ENCODE peak calls at places on chromosomes 11 and 22, in four cellular contexts. L, U, V and W are unnamed samples.

GRCh38 chr22:39423976-39424375 is 24.4 kb downstream of the TAB1 start:
- DNase-seq in U (no peak), V (no peak), L (no peak), W (no peak)

GRCh38 chr11:75743711-75744563 is 24.6 kb upstream of the DGAT2 start:
- DNase-seq in U (no peak), L (no peak), V (no peak), W (no peak)

GRCh38 chr22:38126928-38127668 is 16.6 kb upstream of the BAIAP2L2 start:
- DNase-seq in L (no peak), V (no peak), U (no peak), W (no peak)

GRCh38 chr11:43419460-43419859 is 60.7 kb downstream of the TTC17 start:
- DNase-seq in U (no peak), V (peak; percentile 70), L (no peak), W (no peak)

GRCh38 chr11:11494348-11494747 is 127.5 kb downstream of the GALNT18 start:
- DNase-seq in V (no peak), U (no peak), L (no peak), W (no peak)

GRCh38 chr22:30025187-30025586 is 55.1 kb upstream of the HORMAD2 start:
- DNase-seq in L (no peak), U (no peak), V (no peak), W (no peak)

GRCh38 chr22:17268501-17269223 is 49.4 kb upstream of the ADA2 start:
- DNase-seq in L (no peak), U (no peak), V (no peak), W (no peak)

GRCh38 chr11:134440851-134441645 is 29.0 kb upstream of the B3GAT1 start:
- DNase-seq in L (no peak), U (no peak), V (no peak), W (no peak)

GRCh38 chr11:73215191-73216134 is 2.6 kb upstream of the P2RY2 start:
- DNase-seq in V (no peak), L (no peak), U (no peak), W (no peak)

GRCh38 chr11:35376613-35377012 is 42.7 kb downstream of the SLC1A2 start:
- DNase-seq in U (no peak), V (no peak), L (no peak), W (no peak)

GRCh38 chr22:25563757-25564319 is 637 bp upstream of the GRK3 start:
- DNase-seq in U (no peak), L (peak; percentile 37), V (no peak), W (no peak)

GRCh38 chr11:4569075-4569474 is 12.5 kb upstream of the OR52I2 start:
- DNase-seq in L (no peak), U (no peak), V (no peak), W (no peak)

GRCh38 chr11:118895093-118896039 is 11.7 kb downstream of the CXCR5 start:
- DNase-seq in L (peak; percentile 62), V (no peak), U (no peak), W (no peak)

GRCh38 chr11:76339217-76339616 is 41.7 kb downstream of the THAP12 start:
- DNase-seq in L (no peak), V (peak; percentile 47), U (peak; percentile 91), W (no peak)

GRCh38 chr11:21909145-21909544 is 283.7 kb upstream of the ANO5 start:
- DNase-seq in L (no peak), V (no peak), U (no peak), W (no peak)

GRCh38 chr11:109641549-109641948 is 219.6 kb downstream of the C11orf87 start:
- DNase-seq in U (no peak), L (no peak), V (peak; percentile 55), W (peak; percentile 29)

GRCh38 chr22:43861529-43861928 is 784 bp downstream of the SULT4A1 start:
- DNase-seq in V (peak; percentile 3), U (no peak), L (no peak), W (no peak)

GRCh38 chr11:64553554-64554201 is 37.3 kb upstream of the SLC22A12 start:
- DNase-seq in U (peak; percentile 80), L (peak; percentile 62), V (peak; percentile 66), W (peak; percentile 58)

GRCh38 chr11:47514825-47515647 is 37.9 kb downstream of the CELF1 start:
- DNase-seq in L (no peak), V (peak; percentile 88), U (no peak), W (no peak)

GRCh38 chr11:133078591-133079179 is 453.6 kb downstream of the OPCML start:
- DNase-seq in L (no peak), U (no peak), V (peak; percentile 48), W (peak; percentile 35)

GRCh38 chr22:30036656-30037055 is 43.6 kb upstream of the HORMAD2 start:
- DNase-seq in L (no peak), U (no peak), V (peak; percentile 40), W (no peak)

GRCh38 chr11:121614661-121615240 is 162.0 kb upstream of the SORL1-AS1 start:
- DNase-seq in L (no peak), V (no peak), U (no peak), W (no peak)

GRCh38 chr11:9527481-9528140 is 45.9 kb upstream of the WEE1 start:
- DNase-seq in U (no peak), V (peak; percentile 87), L (no peak), W (no peak)

GRCh38 chr11:103633037-103633788 is 403.2 kb upstream of the DDI1 start:
- DNase-seq in U (no peak), V (peak; percentile 41), L (no peak), W (no peak)

GRCh38 chr11:17979770-17980371 is 33.0 kb downstream of the SERGEF start:
- DNase-seq in L (no peak), U (no peak), V (peak; percentile 23), W (peak; percentile 22)

GRCh38 chr11:128390246-128390645 is 197.1 kb downstream of the ETS1 start:
- DNase-seq in U (no peak), V (no peak), L (no peak), W (no peak)

GRCh38 chr11:34916810-34917780 is 677 bp downstream of the PDHX start:
- DNase-seq in L (no peak), V (peak; percentile 27), U (no peak), W (no peak)

GRCh38 chr11:9850224-9850895 is 186.5 kb downstream of the SWAP70 start:
- DNase-seq in V (peak; percentile 55), U (no peak), L (no peak), W (no peak)

GRCh38 chr11:78790784-78791183 is 216.1 kb upstream of the NARS2 start:
- DNase-seq in U (no peak), V (no peak), L (no peak), W (no peak)

GRCh38 chr11:78788533-78788932 is 213.9 kb upstream of the NARS2 start:
- DNase-seq in U (no peak), L (no peak), V (no peak), W (no peak)

GRCh38 chr11:78791254-78791653 is 216.6 kb upstream of the NARS2 start:
- DNase-seq in L (no peak), V (peak; percentile 48), U (no peak), W (no peak)

GRCh38 chr11:78787696-78788095 is 213.0 kb upstream of the NARS2 start:
- DNase-seq in L (no peak), U (no peak), V (no peak), W (no peak)

DNA sequence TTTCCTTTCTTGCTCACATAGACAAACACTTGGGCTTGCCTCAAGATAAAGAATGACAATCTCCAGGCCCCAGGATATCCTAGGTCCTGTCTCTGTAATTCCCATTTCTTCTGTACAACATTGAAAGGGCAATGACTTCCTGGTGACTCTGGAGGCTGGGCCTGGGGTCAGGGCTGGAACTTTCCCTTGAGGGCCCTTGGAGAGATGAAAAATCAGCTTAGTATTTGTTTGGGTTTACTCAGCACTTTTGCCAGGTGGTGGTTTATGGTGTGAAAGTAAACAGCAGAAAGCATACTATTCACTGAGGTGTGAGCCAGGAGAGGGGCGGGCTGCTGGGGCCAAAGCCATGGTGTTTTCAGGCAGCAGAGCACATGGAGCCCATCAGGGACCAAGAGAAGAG is 214.7 kb upstream of the NARS2 start:
- DNase-seq in U (no peak), L (no peak), V (no peak), W (no peak)
- TF ChIP-seq CTCF in U (no peak), L (no peak), V (no peak), W (no peak)

DNA sequence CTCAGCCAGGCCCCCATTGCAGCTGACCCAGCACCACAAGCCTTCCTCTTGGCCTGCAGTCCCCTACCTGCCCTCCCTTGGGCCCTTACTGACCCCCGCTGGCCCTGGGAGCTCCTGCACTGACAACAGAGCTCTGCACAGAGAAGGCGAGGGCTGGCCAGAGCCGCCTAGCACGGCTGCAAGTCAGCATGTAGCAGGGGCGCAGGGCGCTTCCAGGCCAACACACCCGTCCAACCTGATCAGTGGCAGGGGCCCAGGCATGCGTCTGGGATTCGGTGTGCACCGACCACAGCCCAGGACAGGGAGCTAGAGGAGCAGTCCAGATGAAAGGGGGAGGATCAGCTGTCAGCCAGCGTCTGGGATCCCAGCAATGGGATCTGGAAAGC is 7.6 kb downstream of the WNT7B start:
- DNase-seq in L (no peak), V (no peak), U (no peak), W (no peak)
- TF ChIP-seq CTCF in L (no peak), V (peak; percentile 19), U (no peak), W (peak; percentile 37)

DNA sequence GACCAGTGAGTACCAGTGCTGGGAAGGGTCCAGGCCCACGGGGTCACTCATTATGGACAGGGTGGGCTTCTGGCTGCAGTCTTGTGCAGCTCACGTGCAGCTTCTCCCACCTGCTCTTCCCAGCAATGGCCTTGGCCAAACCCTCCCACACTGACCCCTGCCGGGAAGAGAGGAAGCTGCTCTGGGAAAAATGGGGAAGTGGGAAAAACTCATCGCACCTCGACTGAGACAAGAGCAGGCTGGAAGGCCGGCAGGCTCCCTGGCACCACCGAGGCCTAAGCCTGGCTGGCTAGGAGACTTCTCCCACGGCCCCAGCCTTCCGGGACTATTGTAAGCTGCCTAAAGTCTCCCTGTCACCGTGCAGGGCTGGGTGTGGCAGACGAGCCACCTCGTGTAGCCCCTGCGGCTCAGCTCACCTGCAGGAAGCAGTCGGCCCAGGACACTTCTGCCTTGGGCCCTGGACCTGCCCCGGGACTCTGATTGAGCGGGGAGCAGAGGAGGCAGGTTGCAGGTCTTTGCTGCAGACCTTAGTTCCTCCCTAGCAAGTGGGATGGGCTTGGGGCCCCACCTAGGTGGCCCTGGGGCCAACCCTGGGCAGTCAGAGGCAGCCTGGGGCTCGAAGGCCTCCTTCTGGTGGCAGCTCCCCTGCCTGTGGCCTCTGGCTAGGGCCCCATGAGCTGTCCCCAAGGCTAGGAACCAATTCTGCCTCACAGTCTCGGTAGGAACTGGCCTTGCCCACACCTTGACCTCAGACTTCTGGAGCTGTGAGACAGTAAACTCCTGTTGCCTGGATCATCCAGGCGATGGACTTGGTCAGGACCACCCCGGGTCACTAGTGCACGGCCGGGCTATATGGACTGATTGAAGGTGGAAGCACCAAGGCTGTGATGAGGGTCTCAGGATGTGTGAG is 23.1 kb downstream of the MRGPRG start:
- DNase-seq in U (peak; percentile 63), L (no peak), V (peak; percentile 20), W (no peak)
- TF ChIP-seq CTCF in U (peak; percentile 40), L (no peak), V (peak; percentile 54), W (peak; percentile 34)

DNA sequence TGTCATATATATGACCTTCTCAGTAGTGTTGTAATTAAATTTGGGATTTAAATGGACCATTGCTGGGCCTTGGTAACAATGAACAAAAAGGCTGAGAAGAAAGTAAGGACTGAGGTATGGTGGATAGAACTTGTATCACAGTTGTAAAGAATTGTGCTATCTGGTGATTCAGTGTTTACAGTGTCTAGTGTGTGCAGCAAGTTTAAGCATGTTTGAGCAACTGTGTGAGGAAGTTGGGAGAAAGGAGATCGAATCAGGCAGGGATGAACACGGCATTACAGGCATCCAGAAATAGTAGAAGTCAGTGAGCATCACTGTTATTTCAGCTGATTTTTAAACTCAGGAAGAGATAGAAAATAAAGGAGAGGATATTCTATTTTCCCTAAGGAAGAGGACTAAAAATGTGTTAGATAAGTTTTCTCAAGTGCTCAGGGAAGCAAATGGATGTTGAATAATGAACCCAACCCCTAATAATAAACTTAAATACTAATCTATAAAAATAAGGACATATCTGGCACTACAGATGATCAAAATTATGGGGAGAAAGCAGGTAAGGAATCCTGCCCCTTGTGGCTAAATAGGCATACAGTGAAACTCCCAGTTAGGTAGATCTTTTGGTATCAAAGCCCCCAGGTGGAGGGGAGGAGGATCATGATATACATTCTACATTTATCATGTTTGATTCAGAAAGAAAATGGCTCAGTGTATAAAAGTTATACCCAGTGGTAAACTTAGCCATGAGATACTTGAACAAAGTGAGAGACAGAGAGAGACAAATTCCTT is 361.0 kb upstream of the ANO3 start:
- DNase-seq in L (no peak), U (no peak), V (no peak), W (no peak)
- TF ChIP-seq CTCF in L (no peak), U (no peak), V (peak; percentile 50), W (peak; percentile 59)